ENCODE peak calls at places on chromosomes 6 and 20, in seven cellular contexts. H is D341Med; F is activated CD8-positive, alpha-beta memory T cell treated with anti-CD3 and anti-CD28 coated beads for 48 hours; I is endothelial cell of umbilical vein; V is EL; R is astrocyte; S is pancreas. E is an unnamed sample.

GRCh38 chr20:3209946-3210317 is 634 bp downstream of the ITPA start:
- DNase-seq in R (peak; percentile 6), V (peak; percentile 10), I (peak; percentile 33), S (no peak), H (no peak), F (no peak), E (peak; percentile 61)

GRCh38 chr6:35294308-35294945 is 3.2 kb upstream of the DEF6 start:
- DNase-seq in S (peak; percentile 63), V (peak; percentile 36), H (peak; percentile 76), F (no peak), R (no peak), I (peak; percentile 33), E (peak; percentile 52)

GRCh38 chr6:149059557-149059956 is 258.0 kb upstream of the TAB2 start:
- DNase-seq in S (no peak), R (no peak), F (no peak), H (no peak), V (no peak), I (no peak), E (no peak)

GRCh38 chr6:170075659-170076223 is 215.1 kb downstream of the DLL1 start:
- DNase-seq in S (no peak), F (no peak), R (no peak), I (no peak), V (no peak), H (no peak), E (no peak)

GRCh38 chr20:5918856-5919633 is 31.3 kb downstream of the TRMT6 start:
- DNase-seq in S (no peak), V (peak; percentile 65), I (peak; percentile 67), H (no peak), R (peak; percentile 69), F (no peak), E (peak; percentile 5)

GRCh38 chr6:133396630-133397335 is 155.6 kb downstream of the EYA4 start:
- DNase-seq in I (no peak), R (peak; percentile 9), F (no peak), V (no peak), H (no peak), S (no peak), E (peak; percentile 45)

GRCh38 chr6:161164182-161164625 is 109.7 kb downstream of the AGPAT4 start:
- DNase-seq in H (no peak), R (no peak), I (no peak), V (no peak), F (no peak), S (no peak), E (no peak)

GRCh38 chr6:52020961-52021570 is 66.3 kb downstream of the PKHD1 start:
- DNase-seq in F (no peak), S (no peak), I (peak; percentile 33), R (no peak), V (peak; percentile 23), H (no peak), E (peak; percentile 73)

GRCh38 chr6:126380072-126380583 is 40.2 kb downstream of the CENPW start:
- DNase-seq in R (no peak), F (no peak), V (no peak), S (no peak), I (no peak), H (no peak), E (no peak)

GRCh38 chr6:131744432-131744831 is 33.6 kb upstream of the CTAGE9 start:
- DNase-seq in I (no peak), S (no peak), R (no peak), H (no peak), V (no peak), F (no peak), E (no peak)

GRCh38 chr6:5084787-5085637 is at the start of gene PPP1R3G:
- DNase-seq in I (peak; percentile 68), V (peak; percentile 63), F (no peak), H (peak; percentile 73), S (no peak), R (peak; percentile 59), E (peak; percentile 81)

E was measured in adipocyte.